ENCODE peak calls at places on chromosomes 7 and 10, in five cellular contexts. Y is A673, T is thyroid gland, A is uterus, Z is body of pancreas. P is an unnamed sample.

GRCh38 chr10:130040351-130040750 is 70.3 kb downstream of the C10orf143 start:
- DNase-seq in Z (no peak), Y (no peak), T (no peak), A (no peak), P (peak; percentile 13)

GRCh38 chr7:16078076-16078952 is 343.0 kb downstream of the CRPPA start:
- DNase-seq in A (no peak), Y (peak; percentile 70), Z (peak; percentile 24), T (no peak), P (no peak)

GRCh38 chr10:76902949-76903348 is 734.7 kb downstream of the KCNMA1 start:
- DNase-seq in Y (peak; percentile 48), T (peak; percentile 54), Z (peak; percentile 12), A (no peak), P (no peak)

GRCh38 chr10:5343561-5343960 is 21.2 kb upstream of the UCN3 start:
- DNase-seq in Z (no peak), Y (peak; percentile 48), A (no peak), T (no peak), P (no peak)

GRCh38 chr10:62512732-62513475 is 138.7 kb downstream of the ZNF365 start:
- DNase-seq in T (no peak), A (no peak), Z (no peak), Y (no peak), P (no peak)

GRCh38 chr10:97355571-97355975 is 21.0 kb upstream of the FRAT2 start:
- DNase-seq in A (no peak), T (peak; percentile 24), Z (peak; percentile 27), Y (peak; percentile 17), P (no peak)

GRCh38 chr7:91079491-91079890 is 184.7 kb upstream of the FZD1 start:
- DNase-seq in T (no peak), A (no peak), Z (no peak), Y (no peak), P (no peak)

GRCh38 chr10:27448926-27449325 is 55.2 kb upstream of the RAB18 start:
- DNase-seq in A (no peak), Y (peak; percentile 9), Z (no peak), T (no peak), P (no peak)

GRCh38 chr7:17564678-17565209 is 266.3 kb downstream of the AHR start:
- DNase-seq in A (no peak), Y (no peak), Z (no peak), T (no peak), P (no peak)

GRCh38 chr10:51709324-51709972 is 10.1 kb upstream of the CSTF2T start:
- DNase-seq in Y (no peak), Z (no peak), A (no peak), T (no peak), P (no peak)

GRCh38 chr7:139725077-139725476 is 52.7 kb downstream of the HIPK2 start:
- DNase-seq in T (no peak), Z (no peak), A (no peak), Y (no peak), P (no peak)

GRCh38 chr10:123417414-123417813 is 248.7 kb upstream of the GPR26 start:
- DNase-seq in Y (no peak), T (no peak), Z (no peak), A (no peak), P (no peak)

GRCh38 chr7:91789558-91789957 is 90.9 kb downstream of the MTERF1 start:
- DNase-seq in A (no peak), Z (no peak), Y (no peak), T (no peak), P (no peak)

GRCh38 chr10:132690821-132691610 is 94.9 kb downstream of the NKX6-2 start:
- DNase-seq in Z (no peak), T (no peak), Y (no peak), A (no peak), P (peak; percentile 44)

GRCh38 chr7:123204206-123204835 is 4.6 kb upstream of the SLC13A1 start:
- DNase-seq in Z (no peak), A (no peak), T (no peak), Y (no peak), P (no peak)

GRCh38 chr7:30812676-30813075 is 41.5 kb downstream of the MINDY4 start:
- DNase-seq in Z (no peak), A (no peak), Y (no peak), T (no peak), P (no peak)

GRCh38 chr10:122060250-122060649 is 71.3 kb downstream of the TACC2 start:
- DNase-seq in A (no peak), T (no peak), Z (no peak), Y (no peak), P (peak; percentile 57)

GRCh38 chr7:151432658-151433521 is 7.1 kb downstream of the CRYGN start:
- DNase-seq in Z (no peak), T (peak; percentile 80), Y (no peak), A (no peak), P (peak; percentile 60)

GRCh38 chr7:121080257-121080912 is 91.9 kb downstream of the CPED1 start:
- DNase-seq in T (no peak), A (no peak), Y (no peak), Z (no peak), P (no peak)

GRCh38 chr7:143003393-143004051 is 23.4 kb downstream of the OR9A2 start:
- DNase-seq in Y (peak; percentile 51), A (no peak), Z (no peak), T (no peak), P (no peak)

GRCh38 chr7:128939861-128940410 is 2.2 kb downstream of the IRF5 start:
- DNase-seq in Z (no peak), Y (no peak), T (no peak), A (no peak), P (no peak)

GRCh38 chr10:13917791-13918190 is 331.0 kb downstream of the PRPF18 start:
- DNase-seq in Y (no peak), A (no peak), Z (no peak), T (no peak), P (no peak)

GRCh38 chr7:42611529-42611928 is 300.3 kb downstream of the C7orf25 start:
- DNase-seq in T (no peak), Y (no peak), A (no peak), Z (no peak), P (no peak)

GRCh38 chr7:6257602-6258001 is 14.8 kb downstream of the CYTH3 start:
- DNase-seq in T (no peak), A (no peak), Y (peak; percentile 35), Z (no peak), P (no peak)

GRCh38 chr10:13162013-13162364 is 631 bp downstream of the MCM10 start:
- DNase-seq in Y (no peak), A (no peak), Z (no peak), T (no peak), P (no peak)

GRCh38 chr10:99297033-99297432 is 32.1 kb upstream of the CNNM1 start:
- DNase-seq in A (no peak), T (no peak), Y (no peak), Z (no peak), P (no peak)

GRCh38 chr7:48839108-48839507 is 85.2 kb upstream of the CDC14C start:
- DNase-seq in Y (no peak), A (no peak), Z (no peak), T (no peak), P (no peak)

GRCh38 chr7:71974611-71975010 is 437.5 kb downstream of the CALN1 start:
- DNase-seq in A (no peak), Y (no peak), T (no peak), Z (no peak), P (no peak)

GRCh38 chr7:157019718-157020451 is 9.4 kb upstream of the MNX1 start:
- DNase-seq in Y (no peak), T (no peak), A (no peak), Z (no peak), P (no peak)

GRCh38 chr7:725223-726005 is 1.1 kb upstream of the DNAAF5 start:
- DNase-seq in Y (no peak), T (no peak), Z (no peak), A (no peak), P (no peak)

GRCh38 chr10:25895856-25896255 is 38.2 kb upstream of the MYO3A start:
- DNase-seq in Y (no peak), T (no peak), A (no peak), Z (no peak), P (no peak)

GRCh38 chr10:65496541-65496940 is 1429.3 kb upstream of the LRRTM3 start:
- DNase-seq in T (no peak), A (no peak), Z (no peak), Y (no peak), P (no peak)

GRCh38 chr7:27603813-27604212 is 58.9 kb downstream of the HIBADH start:
- DNase-seq in A (no peak), T (no peak), Z (no peak), Y (no peak), P (no peak)

GRCh38 chr7:27606270-27607209 is 56.1 kb downstream of the HIBADH start:
- DNase-seq in Z (no peak), A (no peak), T (peak; percentile 10), Y (no peak), P (no peak)

GRCh38 chr7:27605283-27605682 is 57.4 kb downstream of the HIBADH start:
- DNase-seq in T (no peak), A (no peak), Y (no peak), Z (no peak), P (no peak)

GRCh38 chr7:27607210-27607606 is 55.5 kb downstream of the HIBADH start:
- DNase-seq in Z (no peak), Y (no peak), T (no peak), A (no peak), P (no peak)

DNA sequence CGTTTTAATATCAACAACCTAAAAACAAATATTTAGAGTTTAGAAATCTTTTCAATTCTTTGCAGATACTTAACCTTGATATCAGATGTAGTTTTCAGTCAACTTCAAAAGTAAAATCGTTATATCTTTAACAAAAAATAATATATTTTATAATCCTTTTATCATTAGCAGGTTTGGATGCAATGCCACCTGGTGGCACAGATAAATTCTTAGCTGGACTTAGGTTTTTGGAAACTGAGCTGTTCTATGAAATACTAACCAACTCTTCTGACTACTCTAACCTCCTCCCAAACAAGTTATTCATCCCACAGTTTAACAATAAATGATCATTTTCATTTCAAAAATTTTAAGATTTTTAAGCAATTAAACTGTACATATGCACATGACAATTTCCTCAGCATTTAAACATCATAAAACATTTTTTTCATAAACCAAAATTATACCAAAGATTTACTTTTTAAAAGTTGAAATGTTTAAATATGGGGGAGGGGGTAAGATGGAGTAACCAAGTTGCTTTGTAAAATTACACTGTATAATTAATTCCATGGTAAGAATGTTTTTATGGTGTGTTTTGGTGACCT is 56.9 kb downstream of the HIBADH start:
- DNase-seq in Z (no peak), A (no peak), Y (peak; percentile 14), T (peak; percentile 19), P (no peak)
- TF ChIP-seq CTCF in Z (peak; percentile 39), A (peak; percentile 30), Y (peak; percentile 52), T (no peak), P (no peak)

GRCh38 chr10:3126741-3127342 is 45.7 kb downstream of the PITRM1 start:
- DNase-seq in Y (peak; percentile 57), A (no peak), Z (peak; percentile 34), T (no peak), P (peak; percentile 64)
- H3K27ac ChIP-seq in Y (peak overlapping the region; percentile 22), A (no peak overlapping the region), Z (peak overlapping the region; percentile 71), T (no peak overlapping the region), P (no peak overlapping the region)

GRCh38 chr10:16976803-16977202 is 152.8 kb downstream of the CUBN start:
- DNase-seq in Z (no peak), T (no peak), A (no peak), Y (no peak), P (no peak)

GRCh38 chr10:16975188-16975587 is 154.4 kb downstream of the CUBN start:
- DNase-seq in A (no peak), T (peak; percentile 14), Y (no peak), Z (no peak), P (no peak)
- TF ChIP-seq CTCF in A (no peak), T (no peak), Y (no peak), Z (no peak), P (no peak)

GRCh38 chr10:110860576-110861241 is 11.0 kb upstream of the PDCD4 start:
- DNase-seq in A (no peak), Z (no peak), Y (no peak), T (peak; percentile 41), P (peak; percentile 36)
- H3K27ac ChIP-seq in A (peak overlapping the region; percentile 80), Z (peak overlapping the region; percentile 92), Y (no peak overlapping the region), T (peak overlapping the region; percentile 57), P (peak overlapping the region; percentile 29)

GRCh38 chr7:107690611-107691010 is 30.0 kb downstream of the SLC26A4 start:
- DNase-seq in Z (no peak), A (no peak), Y (no peak), T (no peak), P (no peak)
- TF ChIP-seq CTCF in Z (no peak), A (no peak), Y (no peak), T (no peak), P (no peak)